ENCODE peak calls at places on chromosomes 12 and 14, in six cellular contexts. U is mesothelial cell of epicardium, N is body of pancreas, I is GM13977, W is brain microvascular endothelial cell, B is A549. H is an unnamed sample.

GRCh38 chr12:47004634-47005033 is 74.8 kb upstream of the PCED1B start:
- DNase-seq in I (no peak), U (no peak), B (no peak), W (peak; percentile 68), N (no peak), H (no peak)

GRCh38 chr12:19018302-19018980 is 111.1 kb upstream of the PLEKHA5 start:
- DNase-seq in I (no peak), B (peak; percentile 29), W (peak; percentile 40), N (no peak), U (no peak), H (no peak)

GRCh38 chr14:99257122-99257672 is 14.8 kb downstream of the BCL11B start:
- DNase-seq in I (no peak), N (no peak), W (no peak), B (no peak), U (no peak), H (no peak)

GRCh38 chr14:70257526-70257925 is 68.8 kb upstream of the SLC8A3 start:
- DNase-seq in I (peak; percentile 40), W (no peak), B (peak; percentile 44), N (no peak), U (no peak), H (no peak)

GRCh38 chr12:8609061-8609570 is 3.5 kb downstream of the AICDA start:
- DNase-seq in U (no peak), B (peak; percentile 60), N (no peak), I (peak; percentile 54), W (peak; percentile 31), H (no peak)

GRCh38 chr12:106135075-106135474 is 3.7 kb downstream of the NUAK1 start:
- DNase-seq in U (no peak), I (no peak), W (no peak), B (no peak), N (no peak), H (no peak)

GRCh38 chr14:78170203-78170602 is at the start of gene NRXN3:
- DNase-seq in I (no peak), B (peak; percentile 16), W (no peak), U (no peak), N (no peak), H (no peak)

GRCh38 chr14:20428802-20429201 is 7.2 kb downstream of the KLHL33 start:
- DNase-seq in I (no peak), W (no peak), B (no peak), N (no peak), U (no peak), H (no peak)

GRCh38 chr14:75449703-75450102 is 21.9 kb downstream of the JDP2 start:
- DNase-seq in W (no peak), U (no peak), B (no peak), I (no peak), N (no peak), H (no peak)

GRCh38 chr12:131975228-131975627 is 25.5 kb downstream of the EP400 start:
- DNase-seq in W (no peak), B (no peak), N (no peak), I (no peak), U (no peak), H (no peak)

GRCh38 chr12:20350495-20350894 is 17.8 kb upstream of the PDE3A start:
- DNase-seq in I (no peak), N (no peak), U (no peak), W (peak; percentile 83), B (peak; percentile 18), H (no peak)

GRCh38 chr14:61860294-61860918 is 98.2 kb downstream of the SNAPC1 start:
- DNase-seq in U (no peak), N (peak; percentile 55), W (peak; percentile 64), I (peak; percentile 81), B (peak; percentile 50), H (peak; percentile 40)

GRCh38 chr12:16939871-16940306 is 333.9 kb upstream of the LMO3 start:
- DNase-seq in B (peak; percentile 94), I (peak; percentile 54), U (no peak), N (peak; percentile 82), W (peak; percentile 50), H (peak; percentile 10)

GRCh38 chr12:8996682-8997405 is 7.5 kb downstream of the KLRG1 start:
- DNase-seq in W (peak; percentile 46), I (peak; percentile 66), N (no peak), U (no peak), B (no peak), H (peak; percentile 68)

GRCh38 chr12:88424791-88425730 is 155.2 kb downstream of the KITLG start:
- DNase-seq in W (no peak), U (no peak), B (no peak), I (no peak), N (no peak), H (no peak)

GRCh38 chr14:61877768-61878167 is 115.5 kb downstream of the SNAPC1 start:
- DNase-seq in W (no peak), N (no peak), I (no peak), B (no peak), U (no peak), H (no peak)

GRCh38 chr14:75905505-75905904 is 76.3 kb downstream of the TGFB3 start:
- DNase-seq in I (no peak), B (no peak), N (peak; percentile 27), U (no peak), W (peak; percentile 42), H (no peak)

GRCh38 chr12:62291888-62292760 is 31.9 kb downstream of the USP15 start:
- DNase-seq in W (peak; percentile 33), B (peak; percentile 10), U (no peak), N (no peak), I (no peak), H (no peak)

GRCh38 chr12:116425256-116426193 is 133.7 kb upstream of the MAP1LC3B2 start:
- DNase-seq in I (no peak), B (no peak), W (no peak), N (no peak), U (no peak), H (no peak)

GRCh38 chr12:116420476-116420875 is 138.7 kb upstream of the MAP1LC3B2 start:
- DNase-seq in N (no peak), B (no peak), I (no peak), W (no peak), U (no peak), H (no peak)

GRCh38 chr12:116426391-116427136 is 132.6 kb upstream of the MAP1LC3B2 start:
- DNase-seq in U (peak; percentile 65), B (peak; percentile 98), N (peak; percentile 36), W (peak; percentile 97), I (no peak), H (no peak)

GRCh38 chr12:116421785-116422538 is 137.2 kb upstream of the MAP1LC3B2 start:
- DNase-seq in U (no peak), I (no peak), B (peak; percentile 50), W (no peak), N (no peak), H (no peak)

DNA sequence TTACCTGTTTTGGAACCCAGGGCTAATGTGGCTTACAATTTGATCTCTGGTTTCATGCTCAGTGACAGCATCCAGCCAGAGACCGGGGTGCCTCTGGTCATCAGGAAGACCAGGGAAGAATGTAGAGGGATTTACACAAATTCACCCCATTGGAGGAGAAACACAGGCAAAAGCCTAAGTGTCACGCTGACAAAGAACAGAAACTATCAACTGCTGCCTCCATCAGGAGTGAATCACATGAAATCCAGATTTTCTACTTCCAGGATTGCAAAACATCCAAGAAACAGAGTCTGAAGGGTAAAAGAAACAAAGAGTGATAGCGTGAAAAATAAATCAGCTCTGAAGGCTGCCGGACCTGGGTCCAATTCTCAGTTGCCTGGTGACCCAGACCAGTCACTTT is 136.1 kb upstream of the MAP1LC3B2 start:
- DNase-seq in I (no peak), W (peak; percentile 30), N (no peak), B (no peak), U (no peak), H (no peak)
- TF ChIP-seq CTCF in I (no peak), W (no peak), N (no peak), B (no peak), U (no peak), H (no peak)

GRCh38 chr12:71754461-71755145 is at the start of gene RAB21:
- DNase-seq in B (peak; percentile 98), U (peak; percentile 95), N (peak; percentile 98), I (peak; percentile 96), W (peak; percentile 94), H (peak; percentile 95)
- TF ChIP-seq CTCF in B (no peak), U (no peak), N (no peak), I (no peak), W (peak; percentile 46), H (no peak)

DNA sequence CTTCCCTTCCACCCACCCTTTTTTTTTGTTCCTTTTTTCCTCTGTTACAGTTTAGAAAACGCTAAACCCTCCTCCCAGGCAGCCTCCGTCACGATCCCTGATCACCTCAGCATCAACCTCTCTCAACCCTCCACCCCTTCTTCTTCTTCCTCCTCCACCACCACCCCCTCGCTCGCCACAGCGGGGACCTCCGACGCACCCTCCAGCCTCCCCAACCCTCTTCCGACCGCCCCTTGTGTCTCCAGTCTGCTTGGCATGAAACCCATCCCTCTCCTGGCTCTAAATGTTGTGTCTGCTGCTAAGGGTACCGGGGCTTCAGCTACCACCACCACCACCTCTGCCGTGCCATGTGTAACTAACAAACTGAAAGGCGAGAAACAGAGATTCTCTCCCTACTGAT is 22.9 kb downstream of the PCBP2 start:
- DNase-seq in I (no peak), B (no peak), W (no peak), N (no peak), U (no peak), H (no peak)
- TF ChIP-seq CTCF in I (no peak), B (no peak), W (no peak), N (no peak), U (no peak), H (no peak)

DNA sequence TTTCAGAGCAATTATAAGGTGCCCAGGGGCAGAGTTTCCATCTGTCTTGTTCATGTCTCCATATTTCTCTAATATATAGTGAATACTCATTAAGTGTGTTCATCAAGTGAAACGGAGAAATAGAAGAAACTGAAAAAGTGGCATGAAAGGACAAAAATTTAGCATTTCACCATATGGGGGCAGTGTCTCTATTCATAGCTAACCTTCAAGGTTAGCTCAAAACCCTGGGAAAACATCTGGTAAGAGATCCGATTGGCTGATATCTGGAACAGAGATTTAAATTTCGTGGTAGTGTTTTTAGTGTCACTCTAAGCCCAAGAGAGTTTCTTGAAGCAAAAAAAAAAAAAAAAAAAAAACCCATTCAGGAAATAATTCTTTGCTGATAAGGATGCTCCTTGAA is 367.5 kb downstream of the DAD1 start:
- DNase-seq in W (peak; percentile 34), N (no peak), U (no peak), B (peak; percentile 8), I (peak; percentile 19), H (no peak)
- TF ChIP-seq CTCF in W (peak; percentile 55), N (no peak), U (no peak), B (peak; percentile 27), I (peak; percentile 32), H (peak; percentile 57)

H was measured in GM06990.